ENCODE peak calls at places on chromosomes 11 and 22, in six cellular contexts. One of them, this sample, is unnamed.

GRCh38 chr11:59201376-59201775 is 11.4 kb downstream of the MPEG1 start:
- ATAC-seq in left lung: no peak
- ATAC-seq in upper lobe of right lung: peak
- ATAC-seq in CD8-positive, alpha-beta T cell: no peak
- ATAC-seq in CD4-positive, alpha-beta T cell: no peak
- ATAC-seq in lung: no peak
- ATAC-seq in this sample: no peak

GRCh38 chr11:107741044-107741823 is 29.4 kb upstream of the SLN start:
- ATAC-seq in CD4-positive, alpha-beta T cell: no peak
- ATAC-seq in CD8-positive, alpha-beta T cell: no peak
- ATAC-seq in upper lobe of right lung: peak
- ATAC-seq in lung: peak
- ATAC-seq in left lung: peak
- ATAC-seq in this sample: no peak

GRCh38 chr11:7612056-7612660 is 61.1 kb downstream of the CYB5R2 start:
- ATAC-seq in left lung: peak
- ATAC-seq in CD8-positive, alpha-beta T cell: no peak
- ATAC-seq in lung: no peak
- ATAC-seq in CD4-positive, alpha-beta T cell: no peak
- ATAC-seq in upper lobe of right lung: peak
- ATAC-seq in this sample: no peak

GRCh38 chr11:119108151-119108856 is 1.2 kb downstream of the C2CD2L start:
- ATAC-seq in CD8-positive, alpha-beta T cell: peak
- ATAC-seq in lung: no peak
- ATAC-seq in CD4-positive, alpha-beta T cell: peak
- ATAC-seq in upper lobe of right lung: peak
- ATAC-seq in left lung: peak
- ATAC-seq in this sample: no peak

GRCh38 chr11:71240865-71241691 is 11.3 kb downstream of the SHANK2 start:
- ATAC-seq in CD4-positive, alpha-beta T cell: no peak
- ATAC-seq in lung: peak
- ATAC-seq in left lung: peak
- ATAC-seq in CD8-positive, alpha-beta T cell: no peak
- ATAC-seq in upper lobe of right lung: peak
- ATAC-seq in this sample: peak

GRCh38 chr11:100672483-100673038 is 14.5 kb upstream of the ARHGAP42 start:
- ATAC-seq in lung: no peak
- ATAC-seq in left lung: no peak
- ATAC-seq in upper lobe of right lung: no peak
- ATAC-seq in CD8-positive, alpha-beta T cell: no peak
- ATAC-seq in CD4-positive, alpha-beta T cell: no peak
- ATAC-seq in this sample: no peak

GRCh38 chr11:66614073-66614472 is 2.4 kb upstream of the RBM14 start:
- ATAC-seq in CD4-positive, alpha-beta T cell: no peak
- ATAC-seq in upper lobe of right lung: no peak
- ATAC-seq in lung: no peak
- ATAC-seq in left lung: no peak
- ATAC-seq in CD8-positive, alpha-beta T cell: no peak
- ATAC-seq in this sample: no peak

GRCh38 chr11:118007040-118007439 is 20.8 kb downstream of the IL10RA start:
- ATAC-seq in lung: no peak
- ATAC-seq in CD4-positive, alpha-beta T cell: no peak
- ATAC-seq in upper lobe of right lung: no peak
- ATAC-seq in left lung: no peak
- ATAC-seq in CD8-positive, alpha-beta T cell: peak
- ATAC-seq in this sample: no peak

GRCh38 chr11:15926071-15926470 is 430.3 kb downstream of the SOX6 start:
- ATAC-seq in upper lobe of right lung: no peak
- ATAC-seq in CD4-positive, alpha-beta T cell: no peak
- ATAC-seq in CD8-positive, alpha-beta T cell: no peak
- ATAC-seq in left lung: no peak
- ATAC-seq in lung: no peak
- ATAC-seq in this sample: no peak

GRCh38 chr11:128831781-128832497 is 35.2 kb downstream of the KCNJ1 start:
- ATAC-seq in CD8-positive, alpha-beta T cell: no peak
- ATAC-seq in left lung: no peak
- ATAC-seq in lung: no peak
- ATAC-seq in CD4-positive, alpha-beta T cell: no peak
- ATAC-seq in upper lobe of right lung: no peak
- ATAC-seq in this sample: no peak

GRCh38 chr11:128724891-128725611 is 31.2 kb downstream of the FLI1 start:
- ATAC-seq in CD4-positive, alpha-beta T cell: peak
- ATAC-seq in upper lobe of right lung: no peak
- ATAC-seq in CD8-positive, alpha-beta T cell: peak
- ATAC-seq in lung: no peak
- ATAC-seq in left lung: no peak
- ATAC-seq in this sample: no peak

GRCh38 chr11:69475141-69475865 is 6.2 kb upstream of the LINC01488 start:
- ATAC-seq in left lung: no peak
- ATAC-seq in lung: no peak
- ATAC-seq in CD4-positive, alpha-beta T cell: no peak
- ATAC-seq in upper lobe of right lung: no peak
- ATAC-seq in CD8-positive, alpha-beta T cell: no peak
- ATAC-seq in this sample: no peak

GRCh38 chr11:27864046-27865025 is 164.1 kb upstream of the BDNF start:
- ATAC-seq in upper lobe of right lung: no peak
- ATAC-seq in CD4-positive, alpha-beta T cell: no peak
- ATAC-seq in lung: no peak
- ATAC-seq in CD8-positive, alpha-beta T cell: no peak
- ATAC-seq in left lung: no peak
- ATAC-seq in this sample: no peak

GRCh38 chr11:116189378-116190170 is 583.2 kb downstream of the BUD13 start:
- ATAC-seq in CD8-positive, alpha-beta T cell: no peak
- ATAC-seq in upper lobe of right lung: no peak
- ATAC-seq in CD4-positive, alpha-beta T cell: no peak
- ATAC-seq in left lung: no peak
- ATAC-seq in lung: no peak
- ATAC-seq in this sample: no peak

GRCh38 chr22:44623771-44624510 is 78.1 kb upstream of the PRR5 start:
- ATAC-seq in lung: no peak
- ATAC-seq in left lung: no peak
- ATAC-seq in upper lobe of right lung: no peak
- ATAC-seq in CD8-positive, alpha-beta T cell: no peak
- ATAC-seq in CD4-positive, alpha-beta T cell: no peak
- ATAC-seq in this sample: no peak

GRCh38 chr11:129895126-129896041 is at the start of gene NFRKB:
- ATAC-seq in upper lobe of right lung: peak
- ATAC-seq in lung: peak
- ATAC-seq in CD4-positive, alpha-beta T cell: peak
- ATAC-seq in left lung: peak
- ATAC-seq in CD8-positive, alpha-beta T cell: peak
- ATAC-seq in this sample: peak

GRCh38 chr11:32561835-32562234 is 21.8 kb upstream of the EIF3M start:
- ATAC-seq in lung: no peak
- ATAC-seq in upper lobe of right lung: no peak
- ATAC-seq in CD4-positive, alpha-beta T cell: no peak
- ATAC-seq in left lung: no peak
- ATAC-seq in CD8-positive, alpha-beta T cell: no peak
- ATAC-seq in this sample: no peak

GRCh38 chr22:22168190-22168940 is 76.2 kb upstream of the VPREB1 start:
- ATAC-seq in CD4-positive, alpha-beta T cell: no peak
- ATAC-seq in CD8-positive, alpha-beta T cell: peak
- ATAC-seq in upper lobe of right lung: peak
- ATAC-seq in left lung: peak
- ATAC-seq in lung: no peak
- ATAC-seq in this sample: no peak

GRCh38 chr11:35761887-35762286 is 99.3 kb downstream of the TRIM44 start:
- ATAC-seq in CD4-positive, alpha-beta T cell: no peak
- ATAC-seq in lung: no peak
- ATAC-seq in left lung: no peak
- ATAC-seq in CD8-positive, alpha-beta T cell: no peak
- ATAC-seq in upper lobe of right lung: no peak
- ATAC-seq in this sample: no peak

GRCh38 chr11:131483453-131483852 is 113.0 kb downstream of the NTM start:
- ATAC-seq in left lung: no peak
- ATAC-seq in CD8-positive, alpha-beta T cell: no peak
- ATAC-seq in lung: no peak
- ATAC-seq in CD4-positive, alpha-beta T cell: no peak
- ATAC-seq in upper lobe of right lung: no peak
- ATAC-seq in this sample: no peak

GRCh38 chr11:72568861-72569260 is 105.4 kb downstream of the PDE2A start:
- ATAC-seq in lung: no peak
- ATAC-seq in CD4-positive, alpha-beta T cell: no peak
- ATAC-seq in CD8-positive, alpha-beta T cell: no peak
- ATAC-seq in left lung: no peak
- ATAC-seq in upper lobe of right lung: no peak
- ATAC-seq in this sample: no peak

GRCh38 chr22:32717337-32718240 is 83.9 kb upstream of the TIMP3 start:
- ATAC-seq in left lung: peak
- ATAC-seq in CD4-positive, alpha-beta T cell: no peak
- ATAC-seq in lung: no peak
- ATAC-seq in CD8-positive, alpha-beta T cell: no peak
- ATAC-seq in upper lobe of right lung: peak
- ATAC-seq in this sample: peak

GRCh38 chr11:93501856-93502255 is 41.3 kb downstream of the SMCO4 start:
- ATAC-seq in left lung: no peak
- ATAC-seq in lung: no peak
- ATAC-seq in CD8-positive, alpha-beta T cell: no peak
- ATAC-seq in CD4-positive, alpha-beta T cell: no peak
- ATAC-seq in upper lobe of right lung: no peak
- ATAC-seq in this sample: no peak

GRCh38 chr11:28654191-28654590 is 546.0 kb downstream of the METTL15 start:
- ATAC-seq in upper lobe of right lung: no peak
- ATAC-seq in CD4-positive, alpha-beta T cell: no peak
- ATAC-seq in CD8-positive, alpha-beta T cell: no peak
- ATAC-seq in left lung: no peak
- ATAC-seq in lung: no peak
- ATAC-seq in this sample: no peak

GRCh38 chr11:78315724-78316123 is 101.9 kb downstream of the GAB2 start:
- ATAC-seq in CD8-positive, alpha-beta T cell: no peak
- ATAC-seq in left lung: no peak
- ATAC-seq in upper lobe of right lung: no peak
- ATAC-seq in lung: no peak
- ATAC-seq in CD4-positive, alpha-beta T cell: no peak
- ATAC-seq in this sample: no peak

GRCh38 chr11:78314753-78315152 is 102.9 kb downstream of the GAB2 start:
- ATAC-seq in left lung: peak
- ATAC-seq in CD8-positive, alpha-beta T cell: no peak
- ATAC-seq in upper lobe of right lung: peak
- ATAC-seq in lung: no peak
- ATAC-seq in CD4-positive, alpha-beta T cell: no peak
- ATAC-seq in this sample: no peak

GRCh38 chr11:78313898-78314297 is 103.7 kb downstream of the GAB2 start:
- ATAC-seq in lung: peak
- ATAC-seq in upper lobe of right lung: peak
- ATAC-seq in left lung: peak
- ATAC-seq in CD8-positive, alpha-beta T cell: no peak
- ATAC-seq in CD4-positive, alpha-beta T cell: no peak
- ATAC-seq in this sample: no peak

GRCh38 chr11:78312712-78313111 is 104.9 kb downstream of the GAB2 start:
- ATAC-seq in upper lobe of right lung: no peak
- ATAC-seq in left lung: no peak
- ATAC-seq in CD4-positive, alpha-beta T cell: no peak
- ATAC-seq in CD8-positive, alpha-beta T cell: no peak
- ATAC-seq in lung: no peak
- ATAC-seq in this sample: no peak

GRCh38 chr11:78313181-78313788 is 104.3 kb downstream of the GAB2 start:
- ATAC-seq in CD4-positive, alpha-beta T cell: no peak
- ATAC-seq in upper lobe of right lung: peak
- ATAC-seq in CD8-positive, alpha-beta T cell: no peak
- ATAC-seq in lung: peak
- ATAC-seq in left lung: peak
- ATAC-seq in this sample: no peak
- H3K27ac ChIP-seq in CD4-positive, alpha-beta T cell: no peak
- H3K27ac ChIP-seq in upper lobe of right lung: no peak
- H3K27ac ChIP-seq in CD8-positive, alpha-beta T cell: no peak
- H3K27ac ChIP-seq in lung: no peak
- H3K27ac ChIP-seq in left lung: peak
- H3K27ac ChIP-seq in this sample: no peak

GRCh38 chr11:2401436-2401984 is 960 bp downstream of the TSSC4 start:
- ATAC-seq in upper lobe of right lung: no peak
- ATAC-seq in CD4-positive, alpha-beta T cell: no peak
- ATAC-seq in lung: no peak
- ATAC-seq in CD8-positive, alpha-beta T cell: no peak
- ATAC-seq in left lung: no peak
- ATAC-seq in this sample: no peak
- TF ChIP-seq CTCF in upper lobe of right lung: no peak
- TF ChIP-seq CTCF in CD4-positive, alpha-beta T cell: no peak
- TF ChIP-seq CTCF in lung: no peak
- TF ChIP-seq CTCF in CD8-positive, alpha-beta T cell: no peak
- TF ChIP-seq CTCF in left lung: no peak
- TF ChIP-seq CTCF in this sample: no peak

DNA sequence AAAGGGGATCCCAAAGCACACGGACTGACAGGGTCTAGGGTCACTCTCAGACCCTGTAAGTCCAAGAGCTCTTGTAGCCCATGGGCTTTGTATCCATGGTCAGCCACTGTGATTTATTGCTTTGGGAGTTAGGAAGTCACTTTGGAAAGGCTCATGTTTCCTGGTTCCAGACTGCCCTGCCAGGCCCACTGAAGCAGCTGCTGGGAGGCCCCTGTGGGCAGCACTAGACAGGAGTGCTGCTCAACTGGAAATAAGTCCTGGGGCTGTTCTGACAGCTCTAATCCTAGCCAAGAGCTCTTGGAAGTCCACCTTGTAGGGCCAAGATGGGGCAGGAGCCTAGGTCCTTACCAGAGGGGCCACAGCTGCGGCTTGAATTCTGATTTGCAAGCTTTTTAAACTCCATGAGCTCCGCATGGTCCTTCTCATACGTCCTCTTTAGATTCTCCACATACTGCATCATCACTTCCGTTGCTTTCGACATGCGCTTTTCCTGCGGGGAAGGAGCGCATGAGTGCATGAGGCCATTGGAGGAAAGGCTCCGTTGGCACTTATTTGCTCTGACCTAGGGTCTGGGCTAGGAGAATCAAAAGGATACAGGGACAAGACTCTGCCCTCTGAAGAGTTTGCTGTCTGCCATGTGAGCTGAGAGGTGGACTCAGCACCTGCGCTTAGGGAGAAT is 32.2 kb upstream of the LYVE1 start:
- ATAC-seq in upper lobe of right lung: no peak
- ATAC-seq in lung: no peak
- ATAC-seq in CD4-positive, alpha-beta T cell: no peak
- ATAC-seq in CD8-positive, alpha-beta T cell: no peak
- ATAC-seq in left lung: no peak
- ATAC-seq in this sample: no peak
- H3K27ac ChIP-seq in upper lobe of right lung: no peak
- H3K27ac ChIP-seq in lung: peak
- H3K27ac ChIP-seq in CD4-positive, alpha-beta T cell: no peak
- H3K27ac ChIP-seq in CD8-positive, alpha-beta T cell: no peak
- H3K27ac ChIP-seq in left lung: no peak
- H3K27ac ChIP-seq in this sample: peak

GRCh38 chr11:1340111-1340510 is 30.7 kb upstream of the TOLLIP start:
- ATAC-seq in left lung: no peak
- ATAC-seq in upper lobe of right lung: no peak
- ATAC-seq in lung: no peak
- ATAC-seq in CD8-positive, alpha-beta T cell: no peak
- ATAC-seq in CD4-positive, alpha-beta T cell: no peak
- ATAC-seq in this sample: no peak

GRCh38 chr11:1344056-1344635 is 34.7 kb upstream of the TOLLIP start:
- ATAC-seq in CD8-positive, alpha-beta T cell: no peak
- ATAC-seq in lung: no peak
- ATAC-seq in CD4-positive, alpha-beta T cell: no peak
- ATAC-seq in left lung: no peak
- ATAC-seq in upper lobe of right lung: no peak
- ATAC-seq in this sample: no peak

GRCh38 chr11:1343391-1344055 is 34.1 kb upstream of the TOLLIP start:
- ATAC-seq in lung: no peak
- ATAC-seq in CD8-positive, alpha-beta T cell: no peak
- ATAC-seq in CD4-positive, alpha-beta T cell: no peak
- ATAC-seq in upper lobe of right lung: no peak
- ATAC-seq in left lung: no peak
- ATAC-seq in this sample: no peak

GRCh38 chr11:1342946-1343345 is 33.5 kb upstream of the TOLLIP start:
- ATAC-seq in upper lobe of right lung: no peak
- ATAC-seq in left lung: no peak
- ATAC-seq in CD8-positive, alpha-beta T cell: no peak
- ATAC-seq in CD4-positive, alpha-beta T cell: no peak
- ATAC-seq in lung: no peak
- ATAC-seq in this sample: no peak

GRCh38 chr11:1341928-1342524 is 32.6 kb upstream of the TOLLIP start:
- ATAC-seq in CD8-positive, alpha-beta T cell: no peak
- ATAC-seq in left lung: no peak
- ATAC-seq in upper lobe of right lung: no peak
- ATAC-seq in lung: no peak
- ATAC-seq in CD4-positive, alpha-beta T cell: no peak
- ATAC-seq in this sample: no peak
- TF ChIP-seq CTCF in CD8-positive, alpha-beta T cell: no peak
- TF ChIP-seq CTCF in left lung: no peak
- TF ChIP-seq CTCF in upper lobe of right lung: no peak
- TF ChIP-seq CTCF in lung: no peak
- TF ChIP-seq CTCF in CD4-positive, alpha-beta T cell: no peak
- TF ChIP-seq CTCF in this sample: no peak